ENCODE peak calls at places on chromosomes 3 and 15, in six cellular contexts. P, H, C, A, I and T are unnamed samples.

GRCh38 chr3:133895208-133896001 is at the start of gene RAB6B:
- DNase-seq in I (peak), P (no peak), H (peak), C (peak), A (no peak), T (no peak)

GRCh38 chr3:143363276-143363675 is 243.7 kb downstream of the CHST2 start:
- DNase-seq in I (no peak), H (no peak), A (no peak), C (peak), P (no peak), T (no peak)

GRCh38 chr3:195365371-195365770 is 77.4 kb downstream of the ACAP2 start:
- DNase-seq in I (no peak), H (no peak), C (no peak), P (no peak), A (no peak), T (no peak)

GRCh38 chr3:141738636-141739363 is 702 bp downstream of the RNF7 start:
- DNase-seq in H (no peak), C (peak), P (no peak), I (peak), A (peak), T (no peak)

GRCh38 chr3:48656061-48656840 is 6.4 kb downstream of the CELSR3 start:
- DNase-seq in I (peak), C (no peak), A (no peak), H (peak), P (peak), T (peak)

GRCh38 chr3:129664040-129664646 is 57.7 kb upstream of the PLXND1 start:
- DNase-seq in I (no peak), A (peak), C (no peak), P (no peak), H (no peak), T (no peak)

GRCh38 chr15:33310481-33311311 is at the start of gene RYR3:
- DNase-seq in A (no peak), P (no peak), H (peak), I (no peak), C (no peak), T (no peak)

GRCh38 chr15:70258369-70259029 is 160.8 kb upstream of the TLE3 start:
- DNase-seq in I (peak), H (no peak), C (peak), P (peak), A (no peak), T (no peak)

GRCh38 chr3:32837789-32838188 is 20.0 kb downstream of the TRIM71 start:
- DNase-seq in I (peak), P (no peak), C (no peak), A (no peak), H (no peak), T (no peak)

GRCh38 chr15:77836116-77836798 is 203.5 kb upstream of the LINGO1 start:
- DNase-seq in A (peak), H (peak), P (no peak), C (peak), I (peak), T (no peak)

GRCh38 chr15:99315636-99316035 is 64.4 kb downstream of the LRRC28 start:
- DNase-seq in I (peak), H (no peak), A (peak), P (no peak), C (no peak), T (no peak)

GRCh38 chr3:188299068-188299467 is 145.1 kb downstream of the LPP start:
- DNase-seq in C (no peak), P (no peak), H (no peak), I (no peak), A (no peak), T (no peak)

GRCh38 chr15:70035719-70036077 is 62.0 kb downstream of the TLE3 start:
- DNase-seq in P (peak), I (no peak), A (no peak), C (no peak), H (no peak), T (peak)

GRCh38 chr3:41418961-41419691 is 219.8 kb downstream of the CTNNB1 start:
- DNase-seq in A (peak), C (peak), H (no peak), P (peak), I (peak), T (no peak)

GRCh38 chr3:1699361-1699920 is 399.2 kb upstream of the CNTN4 start:
- DNase-seq in H (no peak), I (no peak), C (no peak), A (no peak), P (no peak), T (no peak)

GRCh38 chr3:40455328-40455727 is 1.8 kb upstream of the RPL14 start:
- DNase-seq in H (no peak), I (no peak), C (no peak), P (no peak), A (no peak), T (no peak)

GRCh38 chr3:187586226-187586625 is 84.0 kb downstream of the SST start:
- DNase-seq in A (no peak), H (no peak), I (peak), C (no peak), P (no peak), T (no peak)

GRCh38 chr15:91142097-91142744 is 42.2 kb downstream of the SV2B start:
- DNase-seq in H (no peak), I (no peak), A (peak), P (no peak), C (peak), T (peak)